ENCODE peak calls at places on chromosomes 6 and 20, in six cellular contexts. One of them, this sample, is unnamed.

GRCh38 chr6:147166360-147166944 is 37.8 kb upstream of the STXBP5 start:
- DNase-seq in fibroblast of the aortic adventitia: peak
- DNase-seq in kidney glomerular epithelial cell: no peak
- DNase-seq in amniotic stem cell: no peak
- DNase-seq in astrocyte of the spinal cord: peak
- DNase-seq in activated naive CD4-positive, alpha-beta T cell: no peak
- DNase-seq in this sample: no peak

GRCh38 chr6:53066059-53066406 is 829 bp downstream of the FBXO9 start:
- DNase-seq in fibroblast of the aortic adventitia: peak
- DNase-seq in kidney glomerular epithelial cell: peak
- DNase-seq in amniotic stem cell: no peak
- DNase-seq in astrocyte of the spinal cord: peak
- DNase-seq in activated naive CD4-positive, alpha-beta T cell: no peak
- DNase-seq in this sample: peak

GRCh38 chr20:40524071-40524470 is 165.0 kb downstream of the MAFB start:
- DNase-seq in fibroblast of the aortic adventitia: peak
- DNase-seq in kidney glomerular epithelial cell: no peak
- DNase-seq in amniotic stem cell: no peak
- DNase-seq in astrocyte of the spinal cord: no peak
- DNase-seq in activated naive CD4-positive, alpha-beta T cell: no peak
- DNase-seq in this sample: no peak

GRCh38 chr6:12147557-12148316 is 135.6 kb downstream of the HIVEP1 start:
- DNase-seq in fibroblast of the aortic adventitia: peak
- DNase-seq in kidney glomerular epithelial cell: no peak
- DNase-seq in amniotic stem cell: no peak
- DNase-seq in astrocyte of the spinal cord: peak
- DNase-seq in activated naive CD4-positive, alpha-beta T cell: no peak
- DNase-seq in this sample: no peak

GRCh38 chr6:105484238-105485161 is 81.6 kb upstream of the PREP start:
- DNase-seq in fibroblast of the aortic adventitia: peak
- DNase-seq in kidney glomerular epithelial cell: peak
- DNase-seq in amniotic stem cell: peak
- DNase-seq in astrocyte of the spinal cord: peak
- DNase-seq in activated naive CD4-positive, alpha-beta T cell: no peak
- DNase-seq in this sample: no peak

GRCh38 chr20:20199338-20200160 is 147.2 kb downstream of the CFAP61 start:
- DNase-seq in fibroblast of the aortic adventitia: no peak
- DNase-seq in kidney glomerular epithelial cell: no peak
- DNase-seq in amniotic stem cell: no peak
- DNase-seq in astrocyte of the spinal cord: no peak
- DNase-seq in activated naive CD4-positive, alpha-beta T cell: no peak
- DNase-seq in this sample: no peak

GRCh38 chr6:38021029-38021428 is 201.5 kb downstream of the ZFAND3 start:
- DNase-seq in fibroblast of the aortic adventitia: no peak
- DNase-seq in kidney glomerular epithelial cell: no peak
- DNase-seq in amniotic stem cell: no peak
- DNase-seq in astrocyte of the spinal cord: no peak
- DNase-seq in activated naive CD4-positive, alpha-beta T cell: no peak
- DNase-seq in this sample: no peak

GRCh38 chr20:63368151-63368550 is 7.0 kb upstream of the CHRNA4 start:
- DNase-seq in fibroblast of the aortic adventitia: no peak
- DNase-seq in kidney glomerular epithelial cell: no peak
- DNase-seq in amniotic stem cell: no peak
- DNase-seq in astrocyte of the spinal cord: no peak
- DNase-seq in activated naive CD4-positive, alpha-beta T cell: no peak
- DNase-seq in this sample: peak

GRCh38 chr6:41568585-41569384 is 22.6 kb downstream of the FOXP4 start:
- DNase-seq in fibroblast of the aortic adventitia: peak
- DNase-seq in kidney glomerular epithelial cell: no peak
- DNase-seq in amniotic stem cell: no peak
- DNase-seq in astrocyte of the spinal cord: peak
- DNase-seq in activated naive CD4-positive, alpha-beta T cell: no peak
- DNase-seq in this sample: peak

GRCh38 chr6:103107985-103108384 is 1714.5 kb downstream of the GRIK2 start:
- DNase-seq in fibroblast of the aortic adventitia: no peak
- DNase-seq in kidney glomerular epithelial cell: no peak
- DNase-seq in amniotic stem cell: no peak
- DNase-seq in astrocyte of the spinal cord: no peak
- DNase-seq in activated naive CD4-positive, alpha-beta T cell: no peak
- DNase-seq in this sample: no peak

GRCh38 chr6:52352239-52353008 is 9.5 kb upstream of the PAQR8 start:
- DNase-seq in fibroblast of the aortic adventitia: peak
- DNase-seq in kidney glomerular epithelial cell: peak
- DNase-seq in amniotic stem cell: peak
- DNase-seq in astrocyte of the spinal cord: peak
- DNase-seq in activated naive CD4-positive, alpha-beta T cell: no peak
- DNase-seq in this sample: no peak

GRCh38 chr6:82364087-82365010 is 732 bp downstream of the TPBG start:
- DNase-seq in fibroblast of the aortic adventitia: peak
- DNase-seq in kidney glomerular epithelial cell: peak
- DNase-seq in amniotic stem cell: peak
- DNase-seq in astrocyte of the spinal cord: peak
- DNase-seq in activated naive CD4-positive, alpha-beta T cell: no peak
- DNase-seq in this sample: peak

This sample was measured in right cardiac atrium.